ENCODE peak calls at places on chromosome 17, in four cellular contexts. N, Q, V and C are unnamed samples.

GRCh38 chr17:36825113-36825955 is 111.9 kb upstream of the LHX1 start:
- DNase-seq in N (no peak), Q (no peak), V (no peak), C (no peak)

GRCh38 chr17:49728425-49728824 is 20.7 kb upstream of the SLC35B1 start:
- DNase-seq in N (no peak), Q (no peak), V (no peak), C (no peak)

GRCh38 chr17:17729620-17730249 is 48.5 kb downstream of the RAI1 start:
- DNase-seq in Q (no peak), V (no peak), N (peak), C (peak)

GRCh38 chr17:15271731-15272130 is 6.6 kb upstream of the PMP22 start:
- DNase-seq in Q (no peak), N (no peak), V (no peak), C (no peak)

GRCh38 chr17:1005361-1005946 is 8.5 kb downstream of the TIMM22 start:
- DNase-seq in V (peak), Q (no peak), N (no peak), C (peak)

GRCh38 chr17:62092784-62093183 is 27.7 kb upstream of the MED13 start:
- DNase-seq in N (no peak), V (no peak), Q (no peak), C (no peak)

GRCh38 chr17:80793851-80794267 is 197.8 kb upstream of the CHMP6 start:
- DNase-seq in Q (no peak), V (peak), N (no peak), C (no peak)

GRCh38 chr17:36931697-36932382 is 5.4 kb upstream of the LHX1 start:
- DNase-seq in Q (no peak), N (no peak), V (peak), C (no peak)

GRCh38 chr17:30336369-30337171 is 2.7 kb upstream of the TMIGD1 start:
- DNase-seq in Q (peak), N (peak), V (peak), C (peak)

GRCh38 chr17:48181653-48182052 is 74.1 kb downstream of the SNX11 start:
- DNase-seq in Q (no peak), N (no peak), V (peak), C (no peak)

GRCh38 chr17:82100502-82101298 is 2.7 kb upstream of the FASN start:
- DNase-seq in N (no peak), Q (no peak), V (no peak), C (no peak)

GRCh38 chr17:50090971-50091950 is 3.9 kb upstream of the PDK2 start:
- DNase-seq in N (no peak), V (no peak), Q (no peak), C (no peak)

GRCh38 chr17:46862949-46863348 is 11.6 kb downstream of the WNT9B start:
- DNase-seq in N (no peak), Q (no peak), V (no peak), C (no peak)

GRCh38 chr17:8047769-8048110 is 8.9 kb downstream of the ALOX15B start:
- DNase-seq in V (no peak), N (no peak), Q (no peak), C (no peak)

GRCh38 chr17:36899250-36900129 is 37.8 kb upstream of the LHX1 start:
- DNase-seq in V (no peak), N (no peak), Q (no peak), C (no peak)

GRCh38 chr17:17437893-17438292 is 38.9 kb upstream of the MED9 start:
- DNase-seq in V (no peak), Q (no peak), N (no peak), C (no peak)

GRCh38 chr17:56125830-56126819 is 27.1 kb upstream of the ANKFN1 start:
- DNase-seq in Q (peak), V (peak), N (no peak), C (no peak)

GRCh38 chr17:75652341-75652740 is 14.6 kb downstream of the RECQL5 start:
- DNase-seq in Q (no peak), V (no peak), N (no peak), C (no peak)

GRCh38 chr17:38861399-38861843 is 7.9 kb upstream of the RPL23 start:
- DNase-seq in N (no peak), Q (no peak), V (peak), C (no peak)

GRCh38 chr17:10198509-10199249 is at the start of gene GAS7:
- DNase-seq in V (no peak), N (no peak), Q (peak), C (peak)

GRCh38 chr17:6713130-6713917 is at the start of gene SLC13A5:
- DNase-seq in Q (peak), V (peak), N (no peak), C (no peak)

GRCh38 chr17:34146440-34147043 is 108.5 kb upstream of the CCL2 start:
- DNase-seq in N (peak), Q (peak), V (no peak), C (peak)

GRCh38 chr17:58324409-58325288 is 3.9 kb downstream of the TSPOAP1 start:
- DNase-seq in Q (no peak), N (no peak), V (no peak), C (peak)

GRCh38 chr17:45651145-45651713 is 132.9 kb upstream of the CRHR1 start:
- DNase-seq in Q (no peak), N (no peak), V (no peak), C (no peak)

GRCh38 chr17:35212668-35213067 is 18.5 kb upstream of the SLC35G3 start:
- DNase-seq in N (no peak), Q (no peak), V (no peak), C (no peak)

GRCh38 chr17:55301521-55302406 is 37.0 kb downstream of the HLF start:
- DNase-seq in N (no peak), Q (no peak), V (peak), C (peak)

GRCh38 chr17:4215882-4216411 is 47.8 kb downstream of the ANKFY1 start:
- DNase-seq in N (no peak), V (no peak), Q (no peak), C (no peak)

GRCh38 chr17:50290074-50290702 is 15.9 kb downstream of the TMEM92 start:
- DNase-seq in N (no peak), Q (no peak), V (peak), C (peak)

GRCh38 chr17:4881761-4882555 is 17.4 kb upstream of the C17orf107 start:
- DNase-seq in V (peak), Q (peak), N (peak), C (peak)

GRCh38 chr17:2368383-2368782 is 31.1 kb downstream of the SGSM2 start:
- DNase-seq in Q (no peak), V (no peak), N (no peak), C (no peak)

GRCh38 chr17:59001158-59001814 is 105.4 kb downstream of the TRIM37 start:
- DNase-seq in N (peak), V (peak), Q (no peak), C (peak)